ENCODE peak calls at places on chromosomes 11 and 22, in four cellular contexts. N is neuronal stem cell, X is aorta, J is cardiac muscle cell. K is an unnamed sample. For H3K4me1 and H3K36me3, the result is how much of the 10 kb centered on the place peaks cover.

GRCh38 chr11:120625565-120625964 is 114.0 kb downstream of the GRIK4 start:
- DNase-seq in J (no peak), X (no peak), N (no peak), K (no peak)

GRCh38 chr11:461626-462025 is 11.5 kb downstream of the PTDSS2 start:
- DNase-seq in J (no peak), X (no peak), N (no peak), K (no peak)

GRCh38 chr11:21628641-21629040 is 564.2 kb upstream of the ANO5 start:
- DNase-seq in N (no peak), J (no peak), X (no peak), K (no peak)

GRCh38 chr22:38051261-38051660 is 5.9 kb upstream of the PICK1 start:
- DNase-seq in J (no peak), N (no peak), X (no peak), K (no peak)

GRCh38 chr22:37676691-37677627 is 1.5 kb downstream of the LGALS1 start:
- DNase-seq in N (peak), J (peak), X (peak), K (peak)

GRCh38 chr22:22721681-22722309 is 77.4 kb downstream of the GGTLC2 start:
- DNase-seq in N (no peak), X (no peak), J (peak), K (no peak)

GRCh38 chr22:31148953-31149627 is 8.8 kb upstream of the PLA2G3 start:
- DNase-seq in N (peak), X (peak), J (peak), K (peak)

GRCh38 chr11:99199336-99199735 is 178.6 kb downstream of the CNTN5 start:
- DNase-seq in J (peak), X (no peak), N (no peak), K (peak)

GRCh38 chr11:129402196-129402595 is 26.5 kb downstream of the BARX2 start:
- DNase-seq in N (no peak), X (no peak), J (no peak), K (no peak)

GRCh38 chr11:74681686-74682651 is 49.3 kb downstream of the CHRDL2 start:
- DNase-seq in X (peak), N (no peak), J (no peak), K (peak)

GRCh38 chr22:47619631-47620030 is 857.2 kb downstream of the TBC1D22A start:
- DNase-seq in N (no peak), J (no peak), X (no peak), K (no peak)

GRCh38 chr11:106288988-106289387 is 211.5 kb downstream of the AASDHPPT start:
- DNase-seq in J (no peak), N (no peak), X (no peak), K (no peak)

GRCh38 chr11:102437727-102438126 is 14.8 kb downstream of the TMEM123 start:
- DNase-seq in N (no peak), J (no peak), X (no peak), K (no peak)

GRCh38 chr11:17887779-17888178 is 125.1 kb downstream of the SERGEF start:
- DNase-seq in J (peak), N (no peak), X (no peak), K (no peak)

GRCh38 chr22:20430101-20430640 is 7.5 kb downstream of the SCARF2 start:
- DNase-seq in X (peak), N (no peak), J (no peak), K (no peak)

GRCh38 chr11:44927174-44927661 is 23.5 kb downstream of the TP53I11 start:
- DNase-seq in N (peak), X (peak), J (peak), K (no peak)

GRCh38 chr11:75428989-75429640 is 3.9 kb downstream of the KLHL35 start:
- DNase-seq in J (no peak), N (no peak), X (peak), K (peak)

GRCh38 chr22:36212896-36213295 is 11.3 kb upstream of the APOL4 start:
- DNase-seq in N (no peak), J (no peak), X (no peak), K (no peak)

GRCh38 chr11:134584706-134585445 is 172.8 kb upstream of the B3GAT1 start:
- DNase-seq in J (no peak), N (no peak), X (peak), K (no peak)

GRCh38 chr11:128497057-128497957 is 90.1 kb downstream of the ETS1 start:
- DNase-seq in J (peak), N (no peak), X (no peak), K (peak)

GRCh38 chr22:36352775-36353507 is 34.8 kb downstream of the MYH9 start:
- DNase-seq in J (peak), N (no peak), X (peak), K (peak)

GRCh38 chr11:64444838-64445441 is 86.0 kb downstream of the RPS6KA4 start:
- DNase-seq in N (no peak), X (no peak), J (peak), K (no peak)

GRCh38 chr22:20741634-20742581 is 32.0 kb upstream of the SERPIND1 start:
- DNase-seq in X (no peak), N (peak), J (peak), K (no peak)

GRCh38 chr22:49258107-49259010 is 569.3 kb downstream of the BRD1 start:
- DNase-seq in N (no peak), J (no peak), X (peak), K (no peak)

GRCh38 chr11:116360542-116360941 is 412.2 kb downstream of the BUD13 start:
- DNase-seq in N (no peak), X (no peak), J (no peak), K (no peak)

GRCh38 chr22:44828193-44828592 is 75.8 kb downstream of the ARHGAP8 start:
- DNase-seq in J (peak), N (no peak), X (no peak), K (no peak)

GRCh38 chr11:45669146-45669545 is 3.7 kb upstream of the CHST1 start:
- DNase-seq in X (peak), N (no peak), J (no peak), K (no peak)

GRCh38 chr11:2507945-2508749 is 63.3 kb downstream of the KCNQ1 start:
- DNase-seq in X (peak), J (no peak), N (no peak), K (no peak)

DNA sequence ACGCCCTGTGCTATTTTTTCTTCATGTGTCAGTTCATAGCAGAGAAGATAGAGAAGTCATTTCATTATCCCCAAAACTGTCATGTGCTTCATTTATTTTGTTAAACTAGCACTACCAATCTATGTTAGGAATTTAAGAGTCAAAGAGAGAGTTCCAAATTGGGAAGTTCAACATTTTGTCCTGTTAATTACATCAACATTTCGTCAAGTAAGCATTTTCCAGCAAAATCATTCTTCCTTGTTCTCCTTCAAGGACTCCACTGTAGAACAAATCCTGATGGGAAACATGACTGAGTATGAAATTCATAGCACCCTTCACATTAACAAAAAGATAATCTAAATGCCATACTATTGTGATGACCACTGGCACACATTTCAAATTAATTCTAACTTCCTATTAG is 59.1 kb downstream of the PACSIN2 start:
- DNase-seq in J (no peak), N (no peak), X (no peak), K (no peak)
- H3K4me1 ChIP-seq in J (under half), N (under half), X (under half), K (under half)

DNA sequence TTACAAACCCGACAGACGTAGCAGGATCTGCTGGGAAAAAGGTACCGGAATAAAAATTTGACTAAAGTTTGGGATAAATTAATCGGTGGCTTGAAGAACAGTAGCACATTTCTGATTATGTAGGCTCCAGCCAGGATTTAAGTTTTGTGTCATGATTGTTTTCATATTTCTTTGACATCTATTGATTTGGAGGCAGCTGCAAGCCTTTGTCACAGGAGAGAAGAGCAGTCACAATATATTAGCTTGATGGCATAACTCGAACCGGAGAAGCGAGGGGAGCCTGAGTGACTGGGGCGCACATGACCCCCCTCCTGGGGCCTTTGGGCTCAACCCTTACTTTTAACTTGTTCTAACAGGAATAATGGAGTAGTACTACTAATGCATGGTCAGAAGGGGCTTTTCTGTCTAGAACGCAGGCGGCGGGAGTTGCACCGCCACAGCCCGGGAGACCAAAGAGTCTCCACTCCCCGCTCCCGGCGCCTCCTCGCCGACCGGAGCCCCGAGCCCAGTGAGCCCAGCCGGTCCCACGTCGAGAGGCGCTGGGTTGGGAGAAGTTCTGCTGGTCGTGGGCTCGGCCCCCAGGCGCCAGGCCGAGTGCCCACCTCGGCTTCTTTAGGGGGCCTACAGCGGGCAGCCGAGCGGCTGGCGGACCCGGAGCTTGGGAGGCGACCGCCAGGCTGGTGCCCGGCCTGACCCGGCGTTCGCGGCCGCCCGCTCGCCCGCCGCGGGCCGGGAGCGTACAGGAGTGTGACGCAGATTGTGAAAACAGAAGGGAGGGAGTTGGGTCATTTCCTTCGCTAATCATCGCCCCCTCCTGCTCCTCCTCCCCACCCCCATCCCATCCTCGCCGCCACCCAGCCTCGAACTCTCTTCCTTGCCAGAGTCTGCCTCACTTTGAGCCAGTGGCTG is 15.7 kb upstream of the PAX6 start:
- DNase-seq in N (peak), J (no peak), X (no peak), K (no peak)
- H3K4me3 ChIP-seq in N (peak), J (no peak), X (no peak), K (no peak)

GRCh38 chr11:118375980-118376379 is 16.6 kb downstream of the UBE4A start:
- DNase-seq in X (no peak), N (no peak), J (no peak), K (no peak)
- H3K36me3 ChIP-seq in X (under half), N (under half), J (under half), K (half or more)

GRCh38 chr22:27881404-27881803 is 37.7 kb downstream of the PITPNB start:
- DNase-seq in J (peak), X (no peak), N (no peak), K (no peak)
- H3K4me1 ChIP-seq in J (half or more), X (under half), N (under half), K (under half)

DNA sequence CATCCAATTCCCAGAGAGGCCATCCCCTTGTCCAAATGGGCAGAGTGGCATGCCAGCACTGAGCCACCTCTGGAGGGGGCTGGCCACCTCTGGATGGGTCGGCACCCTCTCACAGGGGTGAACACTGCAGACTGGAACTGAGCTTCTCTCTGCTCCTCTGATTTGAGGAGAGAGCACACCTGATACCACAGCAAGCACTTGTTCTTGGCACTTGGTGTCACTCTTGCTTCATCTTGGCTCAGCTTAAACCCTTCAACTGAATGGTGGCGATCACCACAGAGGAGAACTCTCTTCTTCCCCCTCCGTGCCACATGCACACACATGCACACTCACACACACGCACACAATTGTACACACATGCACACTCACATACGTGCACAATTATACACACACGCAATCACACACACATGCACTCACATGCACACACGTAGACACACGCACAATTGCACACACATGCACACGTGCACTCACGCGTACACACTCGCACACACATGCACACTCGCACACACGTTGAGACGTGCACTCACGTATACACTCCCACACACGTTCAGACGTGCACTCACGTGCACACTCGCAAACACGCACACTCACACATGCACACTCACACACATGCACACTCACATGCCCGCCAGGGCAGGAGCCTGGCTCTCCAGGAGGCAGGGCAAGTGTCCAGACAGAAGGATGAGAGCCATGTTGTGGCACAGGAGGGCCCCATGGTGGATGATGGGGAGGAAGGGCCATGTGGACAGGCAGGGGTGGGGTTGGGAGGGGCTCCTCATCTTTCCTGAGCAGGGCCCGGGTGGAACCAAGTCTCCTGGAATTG is 23.4 kb downstream of the OVOL1 start:
- DNase-seq in X (no peak), J (no peak), N (no peak), K (no peak)
- H3K4me3 ChIP-seq in X (no peak), J (no peak), N (peak), K (no peak)

GRCh38 chr22:41939981-41940852 is 6.7 kb downstream of the CENPM start:
- DNase-seq in X (no peak), J (no peak), N (no peak), K (no peak)

GRCh38 chr22:41946360-41947180 is at the start of gene CENPM:
- DNase-seq in X (peak), J (peak), N (peak), K (peak)

GRCh38 chr22:41936894-41937169 is 10.1 kb downstream of the CENPM start:
- DNase-seq in N (no peak), X (no peak), J (no peak), K (no peak)

GRCh38 chr22:41943661-41944209 is 3.2 kb downstream of the CENPM start:
- DNase-seq in N (no peak), X (no peak), J (no peak), K (no peak)

GRCh38 chr22:41940853-41941765 is 5.8 kb downstream of the CENPM start:
- DNase-seq in J (peak), N (peak), X (peak), K (peak)
- H3K36me3 ChIP-seq in J (under half), N (under half), X (under half), K (under half)

GRCh38 chr11:5449432-5449831 is 309 bp downstream of the OR51I2 start:
- DNase-seq in X (no peak), J (no peak), N (no peak), K (no peak)
- H3K4me1 ChIP-seq in X (under half), J (under half), N (under half), K (under half)

GRCh38 chr11:19577849-19578619 is 134.6 kb upstream of the NAV2 start:
- DNase-seq in N (no peak), X (peak), J (peak), K (peak)
- H3K4me3 ChIP-seq in N (no peak), X (no peak), J (no peak), K (peak)

DNA sequence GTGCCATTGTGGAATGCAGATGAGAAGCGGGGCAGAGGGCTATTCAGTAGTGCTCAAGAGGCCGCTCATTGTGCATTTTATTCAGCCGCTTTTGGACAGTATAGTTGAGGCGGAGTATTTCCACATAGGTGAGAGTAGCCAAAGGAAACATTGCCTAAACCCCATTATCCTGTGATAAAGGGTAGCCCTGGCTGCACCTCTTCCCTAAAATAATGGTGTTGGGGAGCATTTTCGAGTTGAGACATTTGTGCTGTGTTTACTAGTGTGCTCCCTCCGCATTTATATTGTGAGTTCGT is 68.8 kb downstream of the SPECC1L start:
- DNase-seq in N (no peak), J (no peak), X (no peak), K (no peak)
- H3K36me3 ChIP-seq in N (under half), J (under half), X (under half), K (under half)